ENCODE peak calls at places on chromosomes 11 and 22, in seven cellular contexts. K, P, C, V, J, X and S are unnamed samples.

GRCh38 chr22:41001722-41002122 is 50.5 kb downstream of the RBX1 start:
- DNase-seq in V (peak; percentile 63), J (no peak), X (no peak), P (no peak), K (no peak), C (no peak), S (no peak)

GRCh38 chr11:117518455-117518854 is 190.8 kb downstream of the CEP164 start:
- DNase-seq in C (no peak), J (no peak), X (no peak), P (no peak), V (no peak), K (no peak), S (no peak)

GRCh38 chr11:36041988-36042606 is 98.2 kb downstream of the LDLRAD3 start:
- DNase-seq in V (peak; percentile 16), J (no peak), X (peak; percentile 5), C (no peak), K (no peak), P (no peak), S (peak; percentile 23)

GRCh38 chr11:2426826-2427521 is 17.3 kb downstream of the TRPM5 start:
- DNase-seq in V (no peak), J (no peak), X (no peak), C (no peak), P (peak; percentile 81), K (no peak), S (no peak)

GRCh38 chr11:44566952-44567875 is 1.8 kb downstream of the CD82 start:
- DNase-seq in K (no peak), J (no peak), C (no peak), V (no peak), P (no peak), X (peak; percentile 67), S (peak; percentile 29)

GRCh38 chr11:65013130-65013691 is 749 bp upstream of the ARL2 start:
- DNase-seq in V (peak; percentile 92), P (peak; percentile 96), X (peak; percentile 93), J (peak; percentile 86), K (peak; percentile 92), C (peak; percentile 93), S (peak; percentile 95)

GRCh38 chr11:2760196-2760871 is 60.5 kb upstream of the KCNQ1OT1 start:
- DNase-seq in C (no peak), J (no peak), K (no peak), X (no peak), V (no peak), P (peak; percentile 5), S (no peak)

GRCh38 chr11:59574932-59575904 is 40.4 kb downstream of the OSBP start:
- DNase-seq in V (no peak), J (no peak), X (no peak), P (no peak), C (no peak), K (no peak), S (no peak)

GRCh38 chr11:43681543-43681942 is 1.0 kb downstream of the HSD17B12 start:
- DNase-seq in K (no peak), V (peak; percentile 23), X (no peak), C (no peak), J (no peak), P (no peak), S (no peak)

GRCh38 chr11:70594031-70594430 is 195.7 kb downstream of the CTTN start:
- DNase-seq in C (no peak), P (no peak), J (no peak), K (no peak), X (no peak), V (no peak), S (no peak)

GRCh38 chr11:43555811-43556210 is 124.7 kb upstream of the HSD17B12 start:
- DNase-seq in X (no peak), K (peak; percentile 27), P (no peak), C (no peak), J (no peak), V (peak; percentile 7), S (no peak)

GRCh38 chr11:64124147-64124546 is 41.8 kb downstream of the MACROD1 start:
- DNase-seq in C (no peak), K (no peak), X (no peak), J (no peak), P (no peak), V (peak; percentile 9), S (no peak)

GRCh38 chr11:124329787-124330478 is 9.9 kb upstream of the OR8D2 start:
- DNase-seq in P (no peak), K (no peak), J (no peak), C (no peak), X (peak; percentile 53), V (peak; percentile 30), S (peak; percentile 21)

GRCh38 chr11:101133190-101133589 is 3.6 kb upstream of the PGR start:
- DNase-seq in X (no peak), C (no peak), V (peak; percentile 11), J (no peak), K (no peak), P (no peak), S (no peak)

GRCh38 chr11:132312161-132312560 is 941.7 kb downstream of the NTM start:
- DNase-seq in X (peak; percentile 20), J (no peak), C (no peak), K (no peak), V (peak; percentile 39), P (no peak), S (no peak)

GRCh38 chr11:25535462-25535861 is 796.5 kb upstream of the ANO3 start:
- DNase-seq in C (no peak), P (no peak), J (no peak), X (no peak), K (peak; percentile 14), V (no peak), S (no peak)

GRCh38 chr22:41939981-41940852 is 6.7 kb downstream of the CENPM start:
- DNase-seq in V (no peak), J (no peak), C (peak; percentile 4), P (peak; percentile 95), K (no peak), X (peak; percentile 98), S (peak; percentile 84)

GRCh38 chr11:34869425-34869824 is 46.8 kb downstream of the APIP start:
- DNase-seq in V (no peak), K (no peak), J (no peak), X (peak; percentile 13), P (no peak), C (no peak), S (no peak)

GRCh38 chr22:19060356-19061009 is 61.7 kb downstream of the DGCR2 start:
- DNase-seq in V (peak; percentile 76), J (no peak), K (no peak), P (no peak), X (no peak), C (no peak), S (no peak)

GRCh38 chr22:19059481-19060278 is 62.5 kb downstream of the DGCR2 start:
- DNase-seq in C (no peak), J (no peak), X (no peak), K (no peak), P (no peak), V (no peak), S (no peak)

GRCh38 chr22:19057539-19057938 is 64.7 kb downstream of the DGCR2 start:
- DNase-seq in V (no peak), P (no peak), K (no peak), J (no peak), X (no peak), C (no peak), S (no peak)

GRCh38 chr22:19057999-19058491 is 64.2 kb downstream of the DGCR2 start:
- DNase-seq in V (no peak), P (no peak), C (no peak), J (no peak), K (no peak), X (no peak), S (no peak)

GRCh38 chr22:19058713-19059451 is 63.3 kb downstream of the DGCR2 start:
- DNase-seq in J (no peak), V (peak; percentile 16), P (no peak), C (no peak), X (no peak), K (no peak), S (no peak)
- TF ChIP-seq CTCF in J (no peak), V (peak; percentile 33), P (no peak), C (no peak), X (no peak), K (no peak), S (no peak)

GRCh38 chr11:116193321-116194114 is 579.3 kb downstream of the BUD13 start:
- DNase-seq in X (no peak), J (peak; percentile 45), K (peak; percentile 22), C (peak; percentile 45), P (peak; percentile 44), V (peak; percentile 49), S (no peak)
- TF ChIP-seq CTCF in X (no peak), J (peak; percentile 58), K (no peak), C (peak; percentile 59), P (no peak), V (no peak), S (no peak)

DNA sequence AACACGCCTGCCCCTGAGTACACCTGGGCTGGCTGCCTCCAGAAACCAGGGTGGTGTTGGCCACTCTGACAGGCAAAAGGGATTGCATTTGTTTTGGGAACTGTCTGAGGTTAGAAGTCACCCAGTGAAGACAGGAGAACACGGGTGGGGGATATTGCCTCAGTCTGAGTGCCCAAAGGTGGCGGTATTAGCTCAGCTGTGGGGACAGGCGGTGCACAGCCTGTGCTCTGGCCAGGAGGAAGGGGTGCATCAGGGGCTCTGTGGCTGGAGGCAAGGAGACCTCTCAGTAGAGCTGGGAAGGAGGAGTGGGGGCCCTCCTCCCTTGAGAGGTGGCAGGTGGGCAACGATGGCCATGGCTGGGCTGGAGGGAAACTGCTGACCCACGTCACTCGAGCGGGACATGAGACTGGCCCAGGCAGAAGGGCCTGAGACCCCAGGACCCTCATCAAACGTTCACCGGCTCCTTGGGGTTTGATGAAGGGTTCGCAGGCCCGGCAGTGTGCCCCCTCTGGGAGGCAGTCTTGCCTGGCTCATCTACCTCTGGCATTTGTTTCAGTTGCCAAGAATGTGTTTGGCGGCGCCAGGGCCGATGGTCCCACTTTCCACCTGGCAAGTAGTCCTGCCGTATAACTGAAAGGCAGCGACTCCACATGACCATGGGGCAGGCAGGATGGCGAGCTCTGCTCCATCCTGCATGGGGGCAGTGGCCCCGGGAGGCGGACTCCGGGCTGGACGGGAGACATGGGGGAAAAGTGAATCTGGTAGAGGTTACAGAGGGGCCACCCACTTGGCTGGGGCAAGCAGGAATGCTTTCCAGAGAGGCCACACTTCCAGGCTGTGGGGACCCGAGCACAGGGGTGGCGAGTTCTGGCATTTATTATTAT is 52.8 kb upstream of the SMIM38 start:
- DNase-seq in J (no peak), C (no peak), K (no peak), X (no peak), P (no peak), V (peak; percentile 34), S (peak; percentile 51)
- TF ChIP-seq CTCF in J (no peak), C (no peak), K (no peak), X (no peak), P (no peak), V (peak; percentile 48), S (peak; percentile 42)

DNA sequence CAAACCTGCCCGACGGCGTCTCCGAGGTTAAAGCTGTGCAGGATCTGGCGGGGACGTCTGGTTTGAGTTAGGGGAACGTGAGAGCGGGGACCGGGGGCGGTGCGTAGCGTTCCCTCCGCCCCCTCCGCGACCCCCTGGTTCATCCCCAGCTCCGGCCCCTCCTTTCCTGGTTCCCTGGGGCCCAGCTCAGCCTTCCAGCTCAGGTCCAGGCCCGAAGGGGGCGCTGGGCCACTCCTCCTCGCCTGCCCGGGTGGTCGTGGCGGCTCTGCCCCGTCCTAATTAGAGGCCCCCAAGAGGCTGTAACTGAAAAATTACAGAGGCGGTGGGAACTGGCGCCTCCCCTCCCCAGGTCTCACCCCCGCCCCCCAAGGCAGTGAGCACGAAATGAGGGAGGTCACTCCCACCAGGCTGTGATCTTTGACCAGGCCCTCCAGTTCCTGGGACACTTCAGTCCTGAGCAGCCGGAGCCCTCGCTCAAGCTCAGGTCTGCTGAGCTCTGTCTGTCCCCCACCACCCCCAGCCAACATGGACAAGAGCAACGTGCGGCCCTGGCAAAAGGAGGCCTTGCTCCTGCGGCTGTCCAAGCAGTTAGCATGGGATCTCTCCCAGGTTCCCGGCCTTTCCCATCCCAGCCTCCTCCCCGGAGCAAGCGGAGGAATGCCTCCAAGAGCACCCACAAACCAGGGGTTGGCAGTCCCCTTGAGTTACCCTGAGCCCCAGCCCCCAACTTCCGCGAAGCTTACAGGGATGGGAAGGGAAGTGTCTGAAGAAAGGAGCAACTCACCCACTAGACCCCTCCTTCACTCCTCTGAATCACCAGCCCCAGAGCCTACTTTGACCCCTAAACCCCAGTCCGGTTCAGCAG is 3.3 kb downstream of the CD248 start:
- DNase-seq in X (no peak), C (no peak), V (no peak), P (no peak), J (no peak), K (peak; percentile 42), S (no peak)
- TF ChIP-seq CTCF in X (no peak), C (no peak), V (no peak), P (no peak), J (peak; percentile 14), K (peak; percentile 13), S (no peak)